ENCODE peak calls at places on chromosomes 5 and 9, in four cellular contexts. Y, U, F and O are unnamed samples. For H3K4me1, the result is how much of the 10 kb centered on the place peaks cover.

GRCh38 chr9:135902655-135903357 is 4.5 kb downstream of the CAMSAP1 start:
- DNase-seq in Y (no peak), U (no peak), F (no peak), O (no peak)

GRCh38 chr9:69762527-69762926 is 2.7 kb upstream of the PTAR1 start:
- DNase-seq in Y (no peak), U (no peak), F (no peak), O (no peak)

GRCh38 chr5:145811834-145812625 is 23.1 kb downstream of the PRELID2 start:
- DNase-seq in Y (peak), U (no peak), F (peak), O (peak)

GRCh38 chr5:122154910-122155309 is 25.6 kb downstream of the ZNF474 start:
- DNase-seq in Y (peak), U (peak), F (no peak), O (no peak)

GRCh38 chr9:33014665-33015014 is 10.4 kb upstream of the DNAJA1 start:
- DNase-seq in Y (no peak), U (no peak), F (no peak), O (peak)

GRCh38 chr5:149271717-149272558 is at the start of gene AFAP1L1:
- DNase-seq in Y (peak), U (peak), F (peak), O (peak)

GRCh38 chr9:37909326-37909725 is 5.4 kb upstream of the SLC25A51 start:
- DNase-seq in Y (no peak), U (peak), F (no peak), O (no peak)

GRCh38 chr5:68565427-68565826 is 349.9 kb downstream of the PIK3R1 start:
- DNase-seq in Y (no peak), U (no peak), F (no peak), O (no peak)

GRCh38 chr9:96209407-96210031 is 92.5 kb downstream of the HSD17B3 start:
- DNase-seq in Y (peak), U (no peak), F (peak), O (no peak)

GRCh38 chr5:56110646-56111403 is 116.1 kb upstream of the IL6ST start:
- DNase-seq in Y (peak), U (no peak), F (no peak), O (no peak)

GRCh38 chr5:103346162-103346748 is 87.7 kb downstream of the MACIR start:
- DNase-seq in Y (no peak), U (no peak), F (no peak), O (no peak)

GRCh38 chr5:128537306-128537998 is 593 bp downstream of the FBN2 start:
- DNase-seq in Y (peak), U (peak), F (peak), O (no peak)

GRCh38 chr9:127980056-127980705 is 608 bp downstream of the EEIG1 start:
- DNase-seq in Y (no peak), U (peak), F (no peak), O (no peak)

GRCh38 chr5:11383506-11384095 is 520.6 kb downstream of the CTNND2 start:
- DNase-seq in Y (no peak), U (no peak), F (no peak), O (no peak)

GRCh38 chr9:84500859-84501258 is 160.3 kb upstream of the SLC28A3 start:
- DNase-seq in Y (no peak), U (no peak), F (no peak), O (no peak)

GRCh38 chr5:893711-894110 is 1.0 kb downstream of the TRIP13 start:
- DNase-seq in Y (no peak), U (peak), F (no peak), O (no peak)

GRCh38 chr5:138438724-138439536 is at the start of gene REEP2:
- DNase-seq in Y (peak), U (no peak), F (peak), O (no peak)

GRCh38 chr9:1837453-1838084 is 177.6 kb upstream of the SMARCA2 start:
- DNase-seq in Y (no peak), U (no peak), F (peak), O (peak)

GRCh38 chr5:157263586-157264090 is 2.3 kb upstream of the CYFIP2 start:
- DNase-seq in Y (no peak), U (no peak), F (no peak), O (no peak)

GRCh38 chr5:7393921-7394799 is 1.8 kb upstream of the ADCY2 start:
- DNase-seq in Y (no peak), U (no peak), F (no peak), O (no peak)

GRCh38 chr9:18502546-18502945 is 28.6 kb downstream of the ADAMTSL1 start:
- DNase-seq in Y (no peak), U (no peak), F (no peak), O (no peak)

GRCh38 chr5:169801324-169801777 is 164.3 kb downstream of the DOCK2 start:
- DNase-seq in Y (peak), U (no peak), F (peak), O (no peak)

GRCh38 chr5:108345541-108346171 is 36.2 kb downstream of the FBXL17 start:
- DNase-seq in Y (peak), U (no peak), F (peak), O (peak)

GRCh38 chr9:89863837-89864236 is 259.0 kb downstream of the GADD45G start:
- DNase-seq in Y (no peak), U (peak), F (no peak), O (no peak)

DNA sequence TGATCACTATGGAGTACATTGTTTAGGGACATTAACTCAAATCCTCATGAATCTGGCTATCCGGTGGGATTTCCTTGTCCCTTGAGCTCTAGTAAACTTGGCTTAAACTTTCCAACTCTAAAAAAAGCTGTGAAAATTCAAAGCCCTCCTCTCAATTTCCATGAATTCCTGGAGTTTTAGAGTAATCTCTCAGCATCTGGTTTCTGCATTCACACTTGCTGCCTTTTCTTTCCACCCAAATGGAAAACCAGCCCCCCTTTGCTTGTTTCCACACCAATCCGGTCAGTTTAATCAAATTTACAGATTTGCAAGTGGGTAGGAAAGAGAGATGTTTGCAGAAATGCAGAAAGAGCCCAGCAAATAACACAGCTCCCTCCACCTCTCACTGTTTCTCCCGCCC is 91.2 kb downstream of the ENC1 start:
- DNase-seq in Y (no peak), U (no peak), F (no peak), O (no peak)
- H3K4me1 ChIP-seq in Y (under half), U (under half), F (under half), O (under half)

GRCh38 chr5:89435347-89435746 is 552.4 kb upstream of the MEF2C start:
- DNase-seq in Y (no peak), U (no peak), F (no peak), O (no peak)
- H3K4me1 ChIP-seq in Y (under half), U (under half), F (under half), O (under half)

GRCh38 chr9:114278356-114278755 is 44.5 kb upstream of the ORM1 start:
- DNase-seq in Y (no peak), U (peak), F (no peak), O (no peak)
- H3K4me1 ChIP-seq in Y (under half), U (under half), F (half or more), O (under half)

DNA sequence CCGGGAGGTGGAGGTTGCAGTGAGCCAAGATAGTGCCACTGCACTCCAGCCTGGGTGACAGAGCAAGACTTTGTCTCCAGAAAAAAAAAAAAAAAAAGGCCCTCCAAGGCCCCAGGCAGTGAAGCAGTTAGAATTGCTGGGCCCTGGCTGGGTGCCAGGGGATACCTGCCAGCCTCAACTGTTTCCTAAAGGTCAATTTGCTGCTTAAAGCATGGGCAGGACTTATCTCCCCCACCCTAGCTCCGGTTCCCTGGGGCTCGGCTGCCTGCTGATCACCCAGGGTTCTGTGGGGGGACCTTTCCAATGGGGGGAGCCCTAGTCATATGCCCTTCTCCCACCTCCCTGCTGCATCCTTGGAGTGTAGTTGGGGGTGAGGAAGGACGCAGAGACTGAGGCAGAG is 25.7 kb downstream of the NCS1 start:
- DNase-seq in Y (no peak), U (no peak), F (no peak), O (no peak)
- H3K4me1 ChIP-seq in Y (under half), U (under half), F (under half), O (under half)

GRCh38 chr9:124208571-124208970 is 49.2 kb upstream of the NEK6 start:
- DNase-seq in Y (no peak), U (no peak), F (no peak), O (no peak)

GRCh38 chr9:124209279-124209678 is 48.5 kb upstream of the NEK6 start:
- DNase-seq in Y (no peak), U (no peak), F (no peak), O (no peak)

GRCh38 chr9:124203818-124204217 is 53.9 kb upstream of the NEK6 start:
- DNase-seq in Y (no peak), U (no peak), F (no peak), O (no peak)

GRCh38 chr9:124205686-124206352 is 51.9 kb upstream of the NEK6 start:
- DNase-seq in Y (no peak), U (no peak), F (no peak), O (no peak)

DNA sequence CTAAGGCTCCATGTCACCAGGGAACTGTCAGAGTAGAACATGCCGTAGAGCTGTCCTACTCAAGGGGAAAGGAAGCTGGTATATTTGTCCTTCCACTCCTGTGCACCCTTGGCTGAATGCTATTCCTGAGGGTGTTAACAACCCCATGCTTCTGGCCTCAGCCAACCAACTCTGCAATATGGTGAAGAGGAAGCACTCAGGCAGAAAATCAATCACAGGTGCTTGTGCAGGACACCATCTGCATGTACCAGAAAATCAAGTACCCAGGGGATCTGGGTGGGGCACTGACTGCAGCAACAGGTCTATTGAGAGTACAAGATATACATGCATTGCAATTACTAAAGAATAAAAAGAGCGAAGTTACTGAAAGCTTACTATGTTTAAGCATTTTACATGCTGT is 51.4 kb upstream of the NEK6 start:
- DNase-seq in Y (no peak), U (no peak), F (no peak), O (no peak)
- H3K4me1 ChIP-seq in Y (under half), U (under half), F (under half), O (under half)

GRCh38 chr9:111961011-111961410 is 64.4 kb downstream of the UGCG start:
- DNase-seq in Y (peak), U (no peak), F (no peak), O (no peak)
- H3K4me1 ChIP-seq in Y (under half), U (under half), F (half or more), O (under half)

DNA sequence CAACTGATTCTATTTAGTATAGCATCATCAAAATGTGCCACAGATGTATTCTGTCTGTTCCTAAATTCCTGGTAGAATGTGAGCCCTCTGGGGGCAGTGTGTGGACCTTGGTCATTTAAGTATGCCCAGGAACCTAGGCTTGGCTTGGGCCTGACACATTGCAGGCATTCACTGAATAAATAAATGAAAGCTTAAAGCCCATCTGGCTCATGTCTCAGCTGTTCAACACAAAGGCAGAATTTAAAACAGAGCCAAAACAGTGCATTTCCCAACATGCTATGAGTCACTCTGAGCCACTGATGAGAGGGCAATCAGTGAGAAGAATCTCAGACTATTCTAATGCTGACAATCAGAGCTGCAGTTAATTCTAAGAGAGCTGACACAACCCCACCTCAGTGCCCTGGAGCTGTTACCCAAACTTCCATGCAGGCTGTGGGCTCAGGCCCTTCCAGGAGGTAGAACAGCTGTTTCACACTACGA is 8.1 kb downstream of the FAM193B start:
- DNase-seq in Y (peak), U (peak), F (peak), O (peak)
- H3K4me1 ChIP-seq in Y (under half), U (under half), F (under half), O (under half)